ENCODE peak calls at places on chromosome 1, in ten cellular contexts. F, N, T, U, J, S, G, D, C and L are unnamed samples.

GRCh38 chr1:183989078-183989577 is 48.4 kb downstream of the COLGALT2 start:
- DNase-seq in U (no peak), C (peak; percentile 15), G (no peak), J (no peak), D (no peak), F (no peak), N (peak; percentile 65), S (peak; percentile 92), T (no peak), L (peak; percentile 65)

GRCh38 chr1:145878724-145879123 is 6.9 kb downstream of the ANKRD35 start:
- DNase-seq in D (no peak), S (no peak), G (no peak), N (no peak), C (no peak), J (no peak), T (no peak), F (no peak), U (no peak), L (no peak)

GRCh38 chr1:116486424-116486823 is 84.4 kb downstream of the CD58 start:
- DNase-seq in F (no peak), C (no peak), U (no peak), D (no peak), G (no peak), T (no peak), N (no peak), J (no peak), S (peak; percentile 94), L (peak; percentile 37)

GRCh38 chr1:78649628-78650027 is at the start of gene IFI44:
- DNase-seq in J (no peak), T (peak; percentile 80), D (peak; percentile 6), F (peak; percentile 72), N (peak; percentile 38), S (peak; percentile 85), U (no peak), G (no peak), C (peak; percentile 12), L (peak; percentile 49)

GRCh38 chr1:164704954-164705353 is 146.0 kb downstream of the PBX1 start:
- DNase-seq in T (no peak), C (peak; percentile 37), F (no peak), N (no peak), G (no peak), J (no peak), S (peak; percentile 25), D (peak; percentile 48), U (peak; percentile 60), L (no peak)

GRCh38 chr1:77739235-77739634 is 20.4 kb downstream of the USP33 start:
- DNase-seq in S (no peak), D (no peak), T (no peak), C (peak; percentile 13), J (no peak), G (no peak), U (no peak), F (no peak), N (no peak), L (no peak)

GRCh38 chr1:200173097-200173629 is 145.7 kb downstream of the NR5A2 start:
- DNase-seq in N (no peak), D (no peak), S (no peak), G (no peak), J (no peak), U (no peak), T (no peak), F (no peak), C (no peak), L (no peak)

GRCh38 chr1:53629101-53629691 is 109.8 kb downstream of the GLIS1 start:
- DNase-seq in F (peak; percentile 29), J (peak; percentile 6), U (no peak), D (no peak), C (no peak), T (no peak), N (no peak), G (no peak), S (no peak), L (no peak)

GRCh38 chr1:204578867-204579664 is 62.9 kb downstream of the MDM4 start:
- DNase-seq in F (no peak), D (no peak), U (peak; percentile 61), G (no peak), C (peak; percentile 58), N (peak; percentile 71), S (peak; percentile 18), T (peak; percentile 42), J (no peak), L (no peak)

GRCh38 chr1:32817815-32818786 is 648 bp downstream of the S100PBP start:
- DNase-seq in F (peak; percentile 74), J (peak; percentile 54), C (no peak), S (peak; percentile 48), U (peak; percentile 90), D (peak; percentile 70), T (peak; percentile 79), G (peak; percentile 66), N (no peak), L (peak; percentile 27)

GRCh38 chr1:234090212-234091064 is 186.0 kb downstream of the SLC35F3 start:
- DNase-seq in C (no peak), D (no peak), F (no peak), N (no peak), U (no peak), G (no peak), J (no peak), S (no peak), T (no peak), L (no peak)

GRCh38 chr1:247845011-247845692 is 3.5 kb upstream of the OR11L1 start:
- DNase-seq in D (no peak), J (no peak), C (no peak), G (no peak), U (no peak), F (no peak), N (no peak), T (no peak), S (no peak), L (no peak)

DNA sequence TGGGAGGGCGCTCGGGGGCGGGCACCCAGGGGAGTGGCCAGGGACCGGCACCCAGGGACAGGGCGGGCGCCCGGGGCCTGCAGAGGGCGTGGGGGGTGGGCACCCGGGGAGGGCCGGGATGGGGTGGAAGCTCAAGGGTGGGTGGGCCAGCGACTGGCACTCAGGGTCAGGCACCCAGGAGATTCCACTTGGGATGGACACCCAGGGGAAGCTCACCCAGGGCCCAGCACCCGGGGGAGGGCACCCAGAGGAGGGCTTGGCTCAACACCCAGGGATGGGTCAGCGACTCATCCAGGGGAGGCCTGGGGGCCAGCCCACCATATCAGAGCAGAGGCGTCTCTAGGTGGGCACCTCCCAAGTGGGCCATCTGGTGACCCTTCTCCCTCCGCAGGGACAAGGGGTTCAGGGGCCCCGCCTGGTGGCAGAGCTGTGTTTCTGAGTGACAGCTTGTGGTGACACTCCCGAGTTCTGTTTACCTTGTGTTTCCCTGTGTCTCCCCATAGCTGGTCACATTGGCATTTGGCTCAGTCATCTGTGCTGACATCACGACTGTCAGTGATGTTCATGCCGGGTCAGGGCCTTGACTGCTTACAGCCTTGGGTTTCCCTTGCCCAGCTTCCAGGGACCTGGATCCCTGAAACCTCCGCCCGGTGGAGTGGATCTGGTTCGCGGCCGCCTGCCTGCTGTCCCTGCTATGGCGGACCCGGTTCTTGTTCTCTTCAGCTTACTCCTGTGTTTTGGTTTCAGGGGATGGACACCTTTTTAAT is 749 bp downstream of the IBA57 start:
- DNase-seq in S (peak; percentile 78), D (peak; percentile 60), N (peak; percentile 72), F (peak; percentile 58), C (peak; percentile 54), G (peak; percentile 82), U (peak; percentile 82), T (peak; percentile 76), J (no peak), L (no peak)
- TF ChIP-seq CTCF in S (peak; percentile 14), D (peak; percentile 37), N (peak; percentile 45), F (no peak), C (no peak), G (peak; percentile 43), U (peak; percentile 36), T (peak; percentile 67), J (peak; percentile 28), L (peak; percentile 26)

GRCh38 chr1:113963281-113963906 is 15.9 kb upstream of the OLFML3 start:
- DNase-seq in D (no peak), J (no peak), F (no peak), U (no peak), T (no peak), G (no peak), C (no peak), S (no peak), N (no peak), L (no peak)
- TF ChIP-seq CTCF in D (no peak), J (no peak), F (no peak), U (peak; percentile 30), T (no peak), G (no peak), C (no peak), S (peak; percentile 17), N (no peak), L (no peak)

GRCh38 chr1:209866201-209866600 is 38.4 kb downstream of the UTP25 start:
- DNase-seq in J (no peak), U (no peak), G (no peak), D (no peak), T (no peak), C (peak; percentile 6), N (no peak), S (no peak), F (no peak), L (no peak)
- TF ChIP-seq CTCF in J (no peak), U (no peak), G (no peak), D (no peak), T (no peak), C (no peak), N (no peak), S (no peak), F (no peak), L (no peak)

DNA sequence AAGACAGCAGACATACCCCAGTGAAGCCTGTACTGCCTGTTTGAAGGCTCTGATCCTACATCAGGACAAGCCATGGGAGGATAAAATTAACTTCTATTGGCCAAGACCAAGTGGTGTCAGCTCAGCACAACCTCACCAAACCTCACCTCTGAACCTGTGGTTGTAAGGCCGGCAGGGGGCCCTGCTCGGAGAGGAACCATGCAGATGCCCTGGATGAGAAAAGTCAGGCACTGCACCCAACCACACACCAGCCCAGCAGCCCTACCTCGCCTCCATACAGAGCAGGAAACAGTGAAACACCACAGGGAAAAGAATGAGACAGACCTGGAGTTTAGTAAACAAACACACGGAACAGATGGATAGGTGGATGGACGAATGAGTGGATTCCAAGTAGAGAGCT is 70.0 kb upstream of the PAX7 start:
- DNase-seq in U (no peak), N (no peak), G (no peak), F (no peak), C (no peak), J (no peak), D (peak; percentile 11), S (no peak), T (no peak), L (no peak)
- TF ChIP-seq CTCF in U (peak; percentile 10), N (no peak), G (no peak), F (no peak), C (no peak), J (peak; percentile 22), D (no peak), S (no peak), T (no peak), L (no peak)

GRCh38 chr1:46342084-46342656 is 1.6 kb downstream of the NSUN4 start:
- DNase-seq in G (peak; percentile 28), N (peak; percentile 65), T (no peak), U (peak; percentile 15), J (no peak), S (peak; percentile 59), C (peak; percentile 53), D (no peak), F (no peak), L (no peak)
- TF ChIP-seq CTCF in G (no peak), N (no peak), T (peak; percentile 15), U (peak; percentile 36), J (peak; percentile 39), S (peak; percentile 41), C (peak; percentile 20), D (peak; percentile 37), F (peak; percentile 35), L (peak; percentile 17)